ENCODE peak calls at places on chromosomes 6 and 20, in five cellular contexts. Y, V, L, I and A are unnamed samples.

GRCh38 chr20:44610313-44610965 is 28.1 kb downstream of the PKIG start:
- DNase-seq in Y (no peak), V (no peak), L (peak), I (no peak), A (no peak)

GRCh38 chr6:56851541-56852248 is 103.2 kb upstream of the BEND6 start:
- DNase-seq in Y (peak), V (peak), L (peak), I (peak), A (no peak)

GRCh38 chr6:8819446-8819845 is 384.1 kb upstream of the SLC35B3 start:
- DNase-seq in Y (no peak), V (no peak), L (no peak), I (no peak), A (no peak)

GRCh38 chr20:46406986-46407670 is 713 bp upstream of the ELMO2 start:
- DNase-seq in Y (peak), V (peak), L (peak), I (peak), A (peak)

GRCh38 chr6:131309437-131309836 is 174.2 kb downstream of the AKAP7 start:
- DNase-seq in Y (no peak), V (no peak), L (no peak), I (no peak), A (no peak)

GRCh38 chr6:35586542-35586941 is 73.8 kb upstream of the TULP1 start:
- DNase-seq in Y (no peak), V (peak), L (no peak), I (no peak), A (no peak)

GRCh38 chr6:144104898-144105487 is 9.6 kb upstream of the SF3B5 start:
- DNase-seq in Y (no peak), V (no peak), L (peak), I (no peak), A (no peak)

GRCh38 chr6:21596379-21597242 is 3.1 kb downstream of the SOX4 start:
- DNase-seq in Y (peak), V (peak), L (peak), I (peak), A (peak)

GRCh38 chr6:5497896-5498578 is 236.7 kb downstream of the FARS2 start:
- DNase-seq in Y (no peak), V (no peak), L (no peak), I (no peak), A (no peak)

GRCh38 chr20:47784599-47785320 is 521 bp downstream of the SULF2 start:
- DNase-seq in Y (peak), V (no peak), L (no peak), I (no peak), A (peak)

GRCh38 chr6:14270925-14271791 is 153.6 kb downstream of the CD83 start:
- DNase-seq in Y (no peak), V (no peak), L (peak), I (no peak), A (no peak)

GRCh38 chr20:53138454-53139291 is 166.5 kb downstream of the TSHZ2 start:
- DNase-seq in Y (no peak), V (no peak), L (no peak), I (no peak), A (no peak)

GRCh38 chr6:52089758-52090348 is 2.4 kb upstream of the PKHD1 start:
- DNase-seq in Y (no peak), V (peak), L (no peak), I (no peak), A (no peak)

GRCh38 chr20:61345656-61346055 is 93.6 kb downstream of the CDH4 start:
- DNase-seq in Y (no peak), V (no peak), L (no peak), I (no peak), A (no peak)

GRCh38 chr6:12296255-12296573 is 6.1 kb downstream of the EDN1 start:
- DNase-seq in Y (no peak), V (no peak), L (no peak), I (peak), A (peak)
- H3K4me3 ChIP-seq in Y (no peak), V (no peak), L (no peak), I (peak), A (no peak)

GRCh38 chr6:69019832-69020231 is 384.8 kb downstream of the ADGRB3 start:
- DNase-seq in Y (no peak), V (no peak), L (no peak), I (no peak), A (no peak)
- H3K27ac ChIP-seq in Y (no peak), V (no peak), L (no peak), I (no peak), A (no peak)

DNA sequence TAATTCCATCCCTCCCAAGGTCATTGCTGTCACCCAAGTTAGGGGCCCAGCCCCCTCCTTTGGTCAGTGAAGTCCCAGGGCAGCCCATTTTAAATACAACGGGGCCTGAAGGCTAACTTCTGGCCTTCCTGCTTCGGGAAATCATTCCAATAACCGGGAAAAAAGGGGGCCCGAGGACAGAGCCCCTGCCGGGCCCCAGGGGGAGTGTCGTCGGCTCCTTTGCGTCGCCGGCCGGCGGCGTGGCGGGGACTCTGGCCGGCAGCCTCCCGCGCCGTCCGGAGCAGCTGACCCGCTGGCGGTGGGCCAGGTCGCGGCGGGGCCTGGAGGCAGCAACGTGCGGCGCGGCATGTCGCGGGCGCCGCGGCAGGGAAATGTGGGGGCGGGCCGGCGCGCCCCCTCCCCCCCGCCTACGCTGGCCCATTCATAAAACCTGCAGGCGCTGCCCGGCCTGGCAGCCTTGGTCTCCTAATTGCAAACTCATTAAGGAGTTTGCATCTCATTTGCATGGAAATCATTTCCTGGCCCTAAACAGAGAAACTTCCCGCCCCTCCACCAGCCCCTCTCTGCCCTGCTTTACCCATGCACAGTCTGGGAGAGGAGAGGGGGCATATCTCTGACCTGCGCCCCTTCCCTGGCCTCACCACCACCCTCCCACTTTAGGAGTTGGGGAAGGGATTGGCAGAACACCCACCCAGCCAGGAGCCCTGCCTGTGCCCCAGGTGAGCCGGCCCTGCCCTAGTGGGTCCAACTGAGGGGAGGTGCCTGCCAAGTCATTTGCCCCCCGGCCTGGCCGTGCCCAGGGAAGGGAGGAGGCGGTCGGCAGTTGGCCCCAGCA is 50.7 kb downstream of the MRPL14 start:
- DNase-seq in Y (peak), V (no peak), L (no peak), I (peak), A (no peak)
- H3K4me3 ChIP-seq in Y (no peak), V (peak), L (no peak), I (peak), A (no peak)

GRCh38 chr6:11427091-11427739 is 110.3 kb upstream of the TMEM170B start:
- DNase-seq in Y (no peak), V (no peak), L (no peak), I (no peak), A (no peak)
- H3K27ac ChIP-seq in Y (no peak), V (peak), L (no peak), I (no peak), A (no peak)

GRCh38 chr6:15524736-15525401 is 138.0 kb downstream of the DTNBP1 start:
- DNase-seq in Y (no peak), V (no peak), L (no peak), I (peak), A (peak)

GRCh38 chr6:15528870-15529269 is 134.0 kb downstream of the DTNBP1 start:
- DNase-seq in Y (no peak), V (no peak), L (no peak), I (peak), A (peak)

GRCh38 chr6:15527838-15528617 is 134.8 kb downstream of the DTNBP1 start:
- DNase-seq in Y (no peak), V (no peak), L (no peak), I (no peak), A (peak)

GRCh38 chr6:15523679-15524630 is 138.9 kb downstream of the DTNBP1 start:
- DNase-seq in Y (no peak), V (no peak), L (no peak), I (peak), A (peak)

GRCh38 chr6:15526129-15526764 is 136.6 kb downstream of the DTNBP1 start:
- DNase-seq in Y (no peak), V (no peak), L (no peak), I (peak), A (peak)
- H3K4me3 ChIP-seq in Y (no peak), V (no peak), L (no peak), I (no peak), A (no peak)

DNA sequence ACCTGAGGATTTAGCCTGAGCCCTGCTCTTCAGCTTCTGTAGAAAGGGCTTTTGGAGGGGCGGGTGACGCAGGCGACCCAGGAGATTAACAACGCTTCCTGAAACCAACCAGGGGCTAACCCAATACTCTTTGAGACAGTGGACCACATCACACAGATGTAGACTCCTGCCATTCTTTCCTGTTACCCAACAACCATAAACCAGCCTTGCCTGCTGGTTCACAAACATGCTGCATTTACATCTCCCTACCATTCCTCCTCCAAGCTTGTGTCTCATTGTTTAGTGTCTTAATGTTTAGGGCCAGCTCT is 28.3 kb downstream of the PPP1R16B start:
- DNase-seq in Y (no peak), V (no peak), L (peak), I (no peak), A (no peak)
- H3K27ac ChIP-seq in Y (no peak), V (no peak), L (no peak), I (no peak), A (no peak)